ENCODE peak calls at places on chromosomes 12 and 14, in ten cellular contexts. X is left lung, V is AG04449, P is RWPE1, D is HL-60, I is ovary, A is AG09309, N is A549, K is esophagus muscularis mucosa, Q is tibial artery. H is an unnamed sample.
A peak's percentile ranks its signal among the peaks of the same experiment; 100 is the strongest.

GRCh38 chr12:55686366-55687010 is 21.2 kb downstream of the ITGA7 start:
- DNase-seq in X (no peak), V (no peak), P (no peak), D (no peak), I (no peak), A (no peak), N (no peak), K (no peak), Q (no peak), H (no peak)

GRCh38 chr14:93059917-93060545 is 55.7 kb downstream of the ITPK1 start:
- DNase-seq in X (no peak), V (no peak), P (no peak), D (no peak), I (peak; percentile 46), A (no peak), N (no peak), K (no peak), Q (no peak), H (no peak)

GRCh38 chr12:65876898-65877721 is 52.8 kb downstream of the HMGA2 start:
- DNase-seq in X (no peak), V (no peak), P (no peak), D (no peak), I (peak; percentile 74), A (no peak), N (no peak), K (no peak), Q (no peak), H (no peak)

GRCh38 chr14:84535491-84535890 is 994.5 kb upstream of the FLRT2 start:
- DNase-seq in X (no peak), V (no peak), P (no peak), D (no peak), I (no peak), A (no peak), N (no peak), K (no peak), Q (no peak), H (no peak)

GRCh38 chr14:98368214-98368613 is 903.8 kb downstream of the BCL11B start:
- DNase-seq in X (no peak), V (no peak), P (no peak), D (no peak), I (no peak), A (no peak), N (no peak), K (peak; percentile 91), Q (no peak), H (no peak)

GRCh38 chr12:41334390-41334789 is 146.3 kb downstream of the PDZRN4 start:
- DNase-seq in X (no peak), V (no peak), P (no peak), D (no peak), I (no peak), A (no peak), N (no peak), K (no peak), Q (no peak), H (no peak)

GRCh38 chr12:19192709-19193108 is 63.2 kb downstream of the PLEKHA5 start:
- DNase-seq in X (no peak), V (no peak), P (no peak), D (no peak), I (no peak), A (no peak), N (no peak), K (no peak), Q (no peak), H (no peak)

GRCh38 chr12:5094550-5094949 is 50.9 kb downstream of the KCNA5 start:
- DNase-seq in X (no peak), V (no peak), P (no peak), D (no peak), I (no peak), A (peak; percentile 28), N (no peak), K (peak; percentile 34), Q (no peak), H (no peak)

GRCh38 chr12:6735448-6736191 is 11.8 kb downstream of the COPS7A start:
- DNase-seq in X (peak; percentile 66), V (no peak), P (peak; percentile 72), D (no peak), I (peak; percentile 75), A (no peak), N (peak; percentile 68), K (no peak), Q (peak; percentile 58), H (peak; percentile 63)

GRCh38 chr12:124419292-124420040 is 124.6 kb downstream of the RFLNA start:
- DNase-seq in X (no peak), V (no peak), P (no peak), D (no peak), I (no peak), A (no peak), N (no peak), K (no peak), Q (no peak), H (no peak)

GRCh38 chr14:55240526-55241178 is 30.6 kb upstream of the FBXO34 start:
- DNase-seq in X (no peak), V (peak; percentile 46), P (no peak), D (no peak), I (no peak), A (peak; percentile 2), N (no peak), K (no peak), Q (no peak), H (no peak)

GRCh38 chr14:58703149-58703509 is 65.4 kb downstream of the DACT1 start:
- DNase-seq in X (no peak), V (no peak), P (no peak), D (no peak), I (no peak), A (no peak), N (no peak), K (no peak), Q (no peak), H (no peak)

GRCh38 chr12:90940872-90941499 is 14.0 kb downstream of the CCER1 start:
- DNase-seq in X (no peak), V (no peak), P (peak; percentile 33), D (no peak), I (no peak), A (peak; percentile 29), N (peak; percentile 54), K (no peak), Q (no peak), H (no peak)

GRCh38 chr12:33589609-33590114 is 150.0 kb upstream of the SYT10 start:
- DNase-seq in X (no peak), V (no peak), P (no peak), D (no peak), I (no peak), A (no peak), N (no peak), K (no peak), Q (no peak), H (no peak)

GRCh38 chr14:58026967-58027366 is 125.0 kb downstream of the ARMH4 start:
- DNase-seq in X (no peak), V (no peak), P (no peak), D (no peak), I (no peak), A (no peak), N (no peak), K (no peak), Q (no peak), H (no peak)

GRCh38 chr14:102779574-102780315 is 2.5 kb downstream of the TRAF3 start:
- DNase-seq in X (no peak), V (no peak), P (no peak), D (peak; percentile 78), I (no peak), A (no peak), N (no peak), K (no peak), Q (no peak), H (no peak)
- TF ChIP-seq CTCF in X (no peak), V (no peak), P (no peak), D (no peak), I (no peak), A (no peak), N (no peak), K (no peak), Q (no peak), H (no peak)

DNA sequence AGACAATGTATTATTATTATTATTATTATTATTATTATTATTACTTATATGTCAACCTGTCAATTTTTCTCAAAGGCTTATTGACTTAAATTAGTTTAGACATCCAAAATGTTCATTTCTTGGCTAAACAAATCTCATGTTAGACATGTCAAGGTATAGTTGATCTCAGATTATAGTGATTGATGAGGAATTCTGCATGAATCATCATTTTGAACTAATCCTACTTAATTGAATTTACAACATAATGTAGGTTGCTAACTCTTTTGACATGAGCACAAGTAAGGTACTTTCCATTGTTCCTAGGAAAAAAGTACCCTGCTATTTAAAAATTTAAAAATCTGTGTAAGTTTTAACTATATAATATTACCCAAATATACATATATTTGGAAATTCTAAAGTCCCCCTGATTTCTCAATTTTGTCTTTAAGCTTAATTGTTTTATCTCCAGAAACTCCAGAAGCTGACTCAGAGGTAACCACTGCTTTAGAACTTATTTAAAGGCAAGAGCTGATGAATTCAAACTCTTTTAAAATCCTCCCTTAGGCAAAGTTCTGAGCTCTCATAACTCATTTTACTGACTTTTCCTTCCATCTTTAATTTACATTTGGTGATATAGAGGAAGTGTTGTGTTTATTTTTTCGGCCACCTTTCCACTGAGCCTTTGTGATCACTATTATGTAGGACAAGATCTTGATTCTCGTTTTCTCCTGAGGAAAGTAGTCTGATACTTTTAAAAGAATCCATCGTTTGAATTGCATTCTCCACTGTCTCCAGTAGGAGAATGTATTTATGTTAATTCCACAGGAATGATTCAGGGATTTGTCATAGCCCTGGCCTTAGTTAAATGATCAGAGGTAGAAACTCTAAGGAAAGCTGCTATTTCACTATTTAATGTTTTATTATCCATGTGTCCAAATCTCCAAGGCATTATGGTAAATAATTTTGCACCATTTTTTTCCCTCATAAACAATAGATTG is 1304.5 kb downstream of the AACS start:
- DNase-seq in X (no peak), V (no peak), P (peak; percentile 44), D (no peak), I (no peak), A (peak; percentile 58), N (no peak), K (no peak), Q (no peak), H (no peak)
- TF ChIP-seq CTCF in X (no peak), V (no peak), P (peak; percentile 31), D (no peak), I (no peak), A (peak; percentile 42), N (no peak), K (no peak), Q (no peak), H (no peak)

DNA sequence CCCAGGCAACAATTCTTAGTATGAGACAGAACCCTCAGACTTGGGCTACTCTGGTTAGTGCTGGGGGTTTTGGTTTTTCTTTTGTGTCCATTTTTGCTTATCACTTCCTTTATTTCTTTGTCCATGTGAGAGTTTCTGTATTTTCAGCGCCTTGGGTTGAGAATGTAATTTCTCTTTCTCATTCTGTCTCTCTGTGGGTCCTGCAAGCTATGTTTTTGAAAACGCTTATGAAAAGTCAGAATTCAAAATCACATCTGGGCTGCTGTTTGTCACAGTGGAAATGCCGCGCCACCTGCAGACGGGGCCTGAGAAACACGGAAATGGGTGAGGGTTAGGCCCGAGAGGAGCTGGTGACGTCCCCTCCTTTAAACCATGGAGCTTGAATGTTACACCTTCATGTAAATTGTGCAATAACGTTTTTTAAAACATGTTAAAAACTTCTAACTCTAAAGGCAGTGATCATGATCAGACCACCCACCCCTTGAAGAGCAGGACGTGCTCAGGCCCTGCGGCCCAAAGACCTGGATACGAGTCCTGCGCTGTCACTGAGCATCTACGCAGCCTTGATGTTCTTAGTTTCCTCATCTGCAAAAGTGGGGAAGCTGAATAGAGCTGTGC is 26.1 kb downstream of the JDP2 start:
- DNase-seq in X (no peak), V (no peak), P (no peak), D (no peak), I (no peak), A (no peak), N (no peak), K (no peak), Q (no peak), H (no peak)
- TF ChIP-seq CTCF in X (no peak), V (no peak), P (no peak), D (no peak), I (no peak), A (no peak), N (no peak), K (no peak), Q (no peak), H (no peak)

GRCh38 chr14:104557086-104557485 is 22.5 kb upstream of the C14orf180 start:
- DNase-seq in X (no peak), V (no peak), P (no peak), D (no peak), I (peak; percentile 6), A (no peak), N (no peak), K (no peak), Q (no peak), H (no peak)
- TF ChIP-seq CTCF in X (no peak), V (no peak), P (no peak), D (no peak), I (no peak), A (no peak), N (no peak), K (no peak), Q (no peak), H (no peak)

H was measured in CD14-positive monocyte.